ENCODE peak calls at places on chromosomes 3 and 15, in six cellular contexts. B is dorsolateral prefrontal cortex; L is naive thymus-derived CD8-positive, alpha-beta T cell; M is NCI-H446; Q is T1000; P is PC-3. U is an unnamed sample.

GRCh38 chr15:69623521-69624513 is 171.2 kb downstream of the RPLP1 start:
- DNase-seq in B (no peak), L (no peak), M (no peak), Q (no peak), P (no peak), U (no peak)

GRCh38 chr3:48695113-48695753 is 9.5 kb upstream of the NCKIPSD start:
- DNase-seq in B (no peak), L (no peak), M (no peak), Q (peak; percentile 48), P (no peak), U (no peak)

GRCh38 chr3:146496246-146496645 is 26.9 kb upstream of the PLSCR2 start:
- DNase-seq in B (no peak), L (no peak), M (no peak), Q (no peak), P (no peak), U (no peak)

GRCh38 chr3:119314821-119315220 is 20.6 kb downstream of the ARHGAP31 start:
- DNase-seq in B (no peak), L (no peak), M (peak; percentile 76), Q (no peak), P (no peak), U (no peak)

GRCh38 chr15:101121511-101122090 is 130.2 kb downstream of the CHSY1 start:
- DNase-seq in B (peak; percentile 41), L (peak; percentile 4), M (no peak), Q (no peak), P (peak; percentile 12), U (peak; percentile 59)

GRCh38 chr15:77455696-77456293 is 35.1 kb downstream of the HMG20A start:
- DNase-seq in B (no peak), L (no peak), M (no peak), Q (no peak), P (no peak), U (no peak)

GRCh38 chr15:44836094-44836493 is 99.8 kb downstream of the TRIM69 start:
- DNase-seq in B (no peak), L (no peak), M (no peak), Q (no peak), P (no peak), U (no peak)

GRCh38 chr3:194540268-194540937 is 53.6 kb upstream of the ATP13A3 start:
- DNase-seq in B (peak; percentile 32), L (no peak), M (no peak), Q (no peak), P (no peak), U (no peak)

GRCh38 chr15:100809587-100809986 is 70.0 kb upstream of the ALDH1A3 start:
- DNase-seq in B (no peak), L (no peak), M (no peak), Q (no peak), P (no peak), U (no peak)

GRCh38 chr3:117606860-117607259 is 897.3 kb downstream of the TUSC7 start:
- DNase-seq in B (no peak), L (no peak), M (no peak), Q (no peak), P (no peak), U (no peak)

GRCh38 chr3:12648384-12648959 is 15.4 kb downstream of the RAF1 start:
- DNase-seq in B (no peak), L (no peak), M (no peak), Q (no peak), P (no peak), U (peak; percentile 57)

GRCh38 chr15:83734487-83734886 is 80.6 kb downstream of the ADAMTSL3 start:
- DNase-seq in B (no peak), L (no peak), M (no peak), Q (no peak), P (peak; percentile 89), U (no peak)

GRCh38 chr3:178558637-178559036 is 22.4 kb downstream of the KCNMB2 start:
- DNase-seq in B (no peak), L (no peak), M (peak; percentile 45), Q (no peak), P (no peak), U (no peak)

GRCh38 chr3:130963878-130964277 is 62.7 kb downstream of the ASTE1 start:
- DNase-seq in B (no peak), L (no peak), M (no peak), Q (no peak), P (peak; percentile 93), U (no peak)

GRCh38 chr15:78372880-78373279 is 32.7 kb downstream of the CRABP1 start:
- DNase-seq in B (no peak), L (no peak), M (no peak), Q (no peak), P (peak; percentile 13), U (peak; percentile 85)

GRCh38 chr15:83655237-83655616 is 1.3 kb downstream of the ADAMTSL3 start:
- DNase-seq in B (no peak), L (no peak), M (no peak), Q (no peak), P (no peak), U (no peak)

GRCh38 chr15:56254270-56254669 is 10.6 kb upstream of the RFX7 start:
- DNase-seq in B (no peak), L (no peak), M (no peak), Q (no peak), P (no peak), U (no peak)

GRCh38 chr3:193992062-193992461 is 143.9 kb upstream of the HES1 start:
- DNase-seq in B (no peak), L (no peak), M (no peak), Q (no peak), P (no peak), U (no peak)

GRCh38 chr3:144178607-144179006 is 207.0 kb downstream of the DIPK2A start:
- DNase-seq in B (no peak), L (no peak), M (no peak), Q (no peak), P (no peak), U (no peak)

GRCh38 chr15:59371458-59372351 is 966 bp downstream of the MYO1E start:
- DNase-seq in B (no peak), L (no peak), M (no peak), Q (no peak), P (peak; percentile 56), U (peak; percentile 74)

GRCh38 chr3:128170866-128171516 is 17.7 kb downstream of the EEFSEC start:
- DNase-seq in B (peak; percentile 68), L (no peak), M (peak; percentile 74), Q (peak; percentile 38), P (peak; percentile 73), U (peak; percentile 69)

GRCh38 chr15:73593278-73594074 is 39.7 kb downstream of the NPTN start:
- DNase-seq in B (no peak), L (no peak), M (peak; percentile 51), Q (no peak), P (peak; percentile 12), U (no peak)

GRCh38 chr3:59978979-59979378 is 929.2 kb upstream of the CFAP20DC start:
- DNase-seq in B (no peak), L (no peak), M (no peak), Q (no peak), P (no peak), U (no peak)

GRCh38 chr3:127671523-127672428 is 976 bp upstream of the ABTB1 start:
- DNase-seq in B (no peak), L (peak; percentile 62), M (no peak), Q (no peak), P (no peak), U (peak; percentile 47)

GRCh38 chr15:39025331-39025730 is 460.7 kb upstream of the RASGRP1 start:
- DNase-seq in B (no peak), L (no peak), M (no peak), Q (no peak), P (no peak), U (no peak)

GRCh38 chr3:11238880-11239279 is 33.3 kb upstream of the ATG7 start:
- DNase-seq in B (no peak), L (no peak), M (no peak), Q (no peak), P (peak; percentile 96), U (no peak)

GRCh38 chr15:43225201-43225949 is 4.6 kb upstream of the EPB42 start:
- DNase-seq in B (peak; percentile 39), L (peak; percentile 11), M (peak; percentile 62), Q (no peak), P (peak; percentile 84), U (no peak)

GRCh38 chr3:40843208-40843624 is 318.5 kb downstream of the ZNF621 start:
- DNase-seq in B (no peak), L (no peak), M (no peak), Q (no peak), P (no peak), U (no peak)

GRCh38 chr3:16363636-16364035 is 98.6 kb downstream of the OXNAD1 start:
- DNase-seq in B (no peak), L (no peak), M (no peak), Q (no peak), P (no peak), U (no peak)

GRCh38 chr3:160801386-160802118 is 45.5 kb downstream of the PPM1L start:
- DNase-seq in B (no peak), L (no peak), M (peak; percentile 45), Q (no peak), P (peak; percentile 33), U (peak; percentile 59)

GRCh38 chr3:139388961-139389551 is 391 bp downstream of the COPB2 start:
- DNase-seq in B (no peak), L (peak; percentile 14), M (no peak), Q (no peak), P (no peak), U (no peak)

GRCh38 chr15:101207867-101208288 is 44.0 kb downstream of the CHSY1 start:
- DNase-seq in B (no peak), L (no peak), M (no peak), Q (no peak), P (peak; percentile 13), U (no peak)

GRCh38 chr3:99211309-99211708 is 309.8 kb upstream of the DCBLD2 start:
- DNase-seq in B (no peak), L (no peak), M (no peak), Q (no peak), P (no peak), U (no peak)

GRCh38 chr3:52798376-52798977 is 3.9 kb downstream of the ITIH3 start:
- DNase-seq in B (no peak), L (no peak), M (no peak), Q (no peak), P (no peak), U (no peak)

GRCh38 chr3:190486201-190486865 is 27.6 kb upstream of the IL1RAP start:
- DNase-seq in B (no peak), L (no peak), M (no peak), Q (no peak), P (peak; percentile 82), U (no peak)

GRCh38 chr3:109224333-109224732 is 87.8 kb downstream of the C3orf85 start:
- DNase-seq in B (no peak), L (no peak), M (peak; percentile 43), Q (no peak), P (peak; percentile 52), U (peak; percentile 82)

GRCh38 chr3:27166888-27167287 is 202.3 kb downstream of the NEK10 start:
- DNase-seq in B (no peak), L (no peak), M (peak; percentile 16), Q (peak; percentile 71), P (peak; percentile 46), U (no peak)

GRCh38 chr3:4351872-4352271 is 48.7 kb downstream of the SETMAR start:
- DNase-seq in B (no peak), L (no peak), M (no peak), Q (no peak), P (no peak), U (no peak)

GRCh38 chr15:26433818-26434217 is 339.0 kb downstream of the GABRB3 start:
- DNase-seq in B (no peak), L (no peak), M (no peak), Q (no peak), P (no peak), U (no peak)